ENCODE peak calls at places on chromosome 4, in seven cellular contexts. W is endothelial cell; L is omental fat pad; C is H4; J is Caki2; K is neural progenitor cell; X is central memory CD4-positive, alpha-beta T cell. D is an unnamed sample.
A peak's percentile ranks its signal among the peaks of the same experiment; 100 is the strongest.

GRCh38 chr4:76984788-76985211 is 35.2 kb downstream of the SEPTIN11 start:
- DNase-seq in W (no peak), L (no peak), C (peak; percentile 98), J (peak; percentile 65), K (peak; percentile 41), X (no peak), D (no peak)

GRCh38 chr4:173572493-173573129 is 42.6 kb upstream of the HAND2 start:
- DNase-seq in W (no peak), L (no peak), C (no peak), J (no peak), K (no peak), X (no peak), D (no peak)

GRCh38 chr4:32002037-32002747 is 1282.0 kb downstream of the PCDH7 start:
- DNase-seq in W (no peak), L (no peak), C (no peak), J (no peak), K (no peak), X (no peak), D (no peak)

GRCh38 chr4:82268050-82268825 is 105.6 kb downstream of the HNRNPD start:
- DNase-seq in W (peak; percentile 40), L (no peak), C (peak; percentile 66), J (peak; percentile 33), K (peak; percentile 80), X (peak; percentile 37), D (peak; percentile 62)

GRCh38 chr4:40980318-40980883 is 230.6 kb downstream of the NSUN7 start:
- DNase-seq in W (peak; percentile 6), L (no peak), C (peak; percentile 43), J (no peak), K (peak; percentile 54), X (no peak), D (peak; percentile 12)

GRCh38 chr4:73053076-73053475 is 16.4 kb downstream of the COX18 start:
- DNase-seq in W (no peak), L (no peak), C (peak; percentile 21), J (no peak), K (no peak), X (no peak), D (no peak)

GRCh38 chr4:180058731-180059215 is 2184.4 kb upstream of the TENM3 start:
- DNase-seq in W (peak; percentile 60), L (no peak), C (peak; percentile 49), J (peak; percentile 63), K (peak; percentile 76), X (no peak), D (peak; percentile 82)

GRCh38 chr4:58590714-58591113 is 1480.5 kb upstream of the IGFBP7 start:
- DNase-seq in W (no peak), L (no peak), C (no peak), J (no peak), K (no peak), X (no peak), D (no peak)

GRCh38 chr4:74567981-74568380 is 123.0 kb downstream of the AREG start:
- DNase-seq in W (no peak), L (no peak), C (no peak), J (no peak), K (no peak), X (no peak), D (no peak)

GRCh38 chr4:37631551-37631950 is 54.6 kb downstream of the RELL1 start:
- DNase-seq in W (no peak), L (peak; percentile 46), C (no peak), J (no peak), K (no peak), X (no peak), D (no peak)

GRCh38 chr4:54550415-54551171 is 107.2 kb upstream of the KIT start:
- DNase-seq in W (peak; percentile 30), L (no peak), C (no peak), J (no peak), K (peak; percentile 15), X (no peak), D (no peak)

GRCh38 chr4:157265281-157265680 is 44.8 kb downstream of the GRIA2 start:
- DNase-seq in W (no peak), L (no peak), C (peak; percentile 61), J (no peak), K (peak; percentile 37), X (no peak), D (no peak)

GRCh38 chr4:94701606-94702300 is 56.0 kb upstream of the BMPR1B start:
- DNase-seq in W (no peak), L (no peak), C (no peak), J (no peak), K (no peak), X (no peak), D (no peak)

GRCh38 chr4:8198206-8198905 is 734 bp upstream of the SH3TC1 start:
- DNase-seq in W (no peak), L (no peak), C (no peak), J (no peak), K (no peak), X (no peak), D (no peak)